ENCODE peak calls at places on chromosomes 3 and 15, in five cellular contexts. E, J, L, F and B are unnamed samples.

GRCh38 chr3:72601983-72602382 is 246.3 kb downstream of the SHQ1 start:
- DNase-seq in J (no peak), F (no peak), L (no peak), E (no peak), B (no peak)

GRCh38 chr15:47571241-47571640 is 146.1 kb upstream of the SEMA6D start:
- DNase-seq in J (no peak), F (no peak), L (no peak), E (no peak), B (no peak)

GRCh38 chr3:16317561-16317945 is 52.5 kb downstream of the OXNAD1 start:
- DNase-seq in F (no peak), L (no peak), E (no peak), J (no peak), B (no peak)

GRCh38 chr3:152175576-152175883 is 93.2 kb upstream of the MBNL1 start:
- DNase-seq in F (no peak), E (no peak), L (peak), J (no peak), B (no peak)

GRCh38 chr3:186151077-186151971 is 42.4 kb upstream of the ETV5 start:
- DNase-seq in J (no peak), L (no peak), E (no peak), F (no peak), B (no peak)

GRCh38 chr3:116417151-116417550 is 28.1 kb downstream of the LSAMP start:
- DNase-seq in E (no peak), J (no peak), L (no peak), F (no peak), B (no peak)

GRCh38 chr3:87158823-87159222 is 68.3 kb upstream of the CHMP2B start:
- DNase-seq in E (no peak), L (no peak), J (no peak), F (no peak), B (no peak)

GRCh38 chr3:57577786-57578185 is 19.4 kb downstream of the ARF4 start:
- DNase-seq in J (no peak), L (no peak), F (no peak), E (no peak), B (no peak)

GRCh38 chr15:91183630-91184029 is 83.6 kb downstream of the SV2B start:
- DNase-seq in J (no peak), L (no peak), F (no peak), E (no peak), B (no peak)

GRCh38 chr15:39498642-39499041 is 82.2 kb upstream of the THBS1 start:
- DNase-seq in F (no peak), L (peak), E (no peak), J (no peak), B (no peak)

GRCh38 chr3:76362643-76363042 is 577.3 kb upstream of the ZNF717 start:
- DNase-seq in J (no peak), F (peak), L (no peak), E (no peak), B (no peak)

GRCh38 chr3:175411405-175411804 is 552.3 kb downstream of the NAALADL2 start:
- DNase-seq in J (no peak), F (no peak), L (peak), E (no peak), B (no peak)

GRCh38 chr3:180179562-180179961 is 142.8 kb upstream of the PEX5L start:
- DNase-seq in F (no peak), L (no peak), E (no peak), J (no peak), B (no peak)

GRCh38 chr15:59165726-59166125 is 40.9 kb upstream of the LDHAL6B start:
- DNase-seq in F (no peak), L (peak), E (no peak), J (no peak), B (no peak)

GRCh38 chr3:81521855-81522254 is 239.6 kb downstream of the GBE1 start:
- DNase-seq in J (no peak), L (no peak), E (no peak), F (no peak), B (no peak)

GRCh38 chr3:39541917-39542329 is 74.4 kb downstream of the MOBP start:
- DNase-seq in F (peak), J (no peak), E (no peak), L (peak), B (no peak)

GRCh38 chr3:150006774-150007173 is 36.1 kb upstream of the PFN2 start:
- DNase-seq in F (no peak), L (no peak), J (no peak), E (no peak), B (no peak)

GRCh38 chr15:70748281-70748747 is 15.0 kb downstream of the UACA start:
- DNase-seq in E (no peak), J (peak), F (no peak), L (no peak), B (no peak)

GRCh38 chr15:59160880-59161593 is 45.6 kb upstream of the LDHAL6B start:
- DNase-seq in L (peak), F (no peak), J (no peak), E (peak), B (peak)

GRCh38 chr15:52636459-52636858 is 42.7 kb downstream of the ATOSA start:
- DNase-seq in F (no peak), J (no peak), L (no peak), E (no peak), B (no peak)

GRCh38 chr15:91356083-91356482 is 256.0 kb downstream of the SV2B start:
- DNase-seq in F (no peak), E (no peak), L (no peak), J (no peak), B (no peak)

GRCh38 chr15:40277472-40277871 is 5.4 kb downstream of the ANKRD63 start:
- DNase-seq in J (no peak), F (no peak), E (no peak), L (no peak), B (no peak)

GRCh38 chr3:106829206-106829605 is 548.0 kb upstream of the CCDC54 start:
- DNase-seq in J (no peak), F (no peak), L (peak), E (no peak), B (no peak)

GRCh38 chr3:64031540-64032533 is 8.5 kb upstream of the PSMD6 start:
- DNase-seq in F (no peak), J (no peak), E (no peak), L (no peak), B (no peak)

GRCh38 chr3:56894912-56895431 is 93.2 kb upstream of the ARHGEF3 start:
- DNase-seq in L (peak), F (peak), E (peak), J (peak), B (no peak)

GRCh38 chr3:48058089-48058488 is 41.9 kb upstream of the MAP4 start:
- DNase-seq in L (peak), F (no peak), E (no peak), J (no peak), B (no peak)

GRCh38 chr3:139774570-139775302 is 97.0 kb upstream of the NMNAT3 start:
- DNase-seq in E (no peak), F (no peak), L (peak), J (no peak), B (no peak)

GRCh38 chr3:128787256-128788253 is 61.6 kb downstream of the RAB7A start:
- DNase-seq in F (peak), J (no peak), L (peak), E (no peak), B (no peak)